ENCODE peak calls at places on chromosomes 7 and 10, in ten cellular contexts. W is upper lobe of right lung; X is PC-3; G is bronchial epithelial cell; T is GM13977; E is colonic mucosa; A is OCI-LY7; R is CD8-positive, alpha-beta T cell; P is GM06990; I is tibial nerve. Y is an unnamed sample.

GRCh38 chr7:151233111-151233701 is 923 bp downstream of the CHPF2 start:
- DNase-seq in W (peak), X (peak), G (peak), T (peak), E (no peak), A (peak), R (peak), P (peak), I (no peak), Y (peak)

GRCh38 chr7:30800785-30801252 is 29.6 kb downstream of the MINDY4 start:
- DNase-seq in W (no peak), X (peak), G (peak), T (peak), E (peak), A (peak), R (peak), P (no peak), I (peak), Y (peak)

GRCh38 chr10:6130851-6131470 is 42.1 kb downstream of the RBM17 start:
- DNase-seq in W (no peak), X (no peak), G (no peak), T (no peak), E (no peak), A (no peak), R (no peak), P (no peak), I (no peak), Y (no peak)

GRCh38 chr10:74227697-74228424 is 76.8 kb downstream of the ADK start:
- DNase-seq in W (no peak), X (peak), G (peak), T (no peak), E (no peak), A (peak), R (peak), P (no peak), I (no peak), Y (no peak)

GRCh38 chr10:88088441-88089340 is 225.3 kb downstream of the PTEN start:
- DNase-seq in W (no peak), X (no peak), G (peak), T (no peak), E (no peak), A (no peak), R (no peak), P (no peak), I (no peak), Y (no peak)

GRCh38 chr7:42805601-42806000 is 106.3 kb downstream of the C7orf25 start:
- DNase-seq in W (no peak), X (no peak), G (peak), T (no peak), E (no peak), A (no peak), R (no peak), P (no peak), I (no peak), Y (no peak)

GRCh38 chr7:46178685-46179084 is 257.6 kb upstream of the IGFBP3 start:
- DNase-seq in W (no peak), X (peak), G (peak), T (no peak), E (no peak), A (no peak), R (no peak), P (no peak), I (no peak), Y (no peak)

GRCh38 chr7:22338875-22339274 is 18.1 kb downstream of the RAPGEF5 start:
- DNase-seq in W (no peak), X (no peak), G (no peak), T (no peak), E (no peak), A (no peak), R (no peak), P (no peak), I (no peak), Y (no peak)

GRCh38 chr7:25968205-25968993 is 183.6 kb upstream of the NFE2L3 start:
- DNase-seq in W (no peak), X (no peak), G (no peak), T (peak), E (no peak), A (peak), R (no peak), P (peak), I (no peak), Y (peak)
- TF ChIP-seq CTCF in W (no peak), X (no peak), G (no peak), T (peak), E (no peak), A (no peak), R (no peak), P (peak), I (no peak), Y (no peak)

DNA sequence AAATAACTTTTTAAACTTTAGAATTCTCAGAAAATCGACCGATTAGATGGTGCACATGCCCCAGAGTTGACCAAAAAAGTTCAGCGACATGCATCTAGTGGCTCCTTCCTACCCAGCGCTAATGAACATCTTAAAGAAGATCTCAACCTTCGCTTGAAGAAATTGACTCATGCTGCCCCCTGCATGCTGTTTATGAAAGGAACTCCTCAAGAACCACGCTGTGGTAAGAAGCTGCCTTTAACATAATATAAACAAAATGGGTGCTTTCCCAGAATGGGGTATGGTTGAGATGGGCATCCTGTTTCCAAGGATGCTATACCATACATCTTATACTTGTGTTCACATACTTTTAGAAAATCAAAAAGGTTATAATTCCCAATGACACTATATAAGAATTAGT is 24.6 kb downstream of the GLRX3 start:
- DNase-seq in W (no peak), X (no peak), G (no peak), T (no peak), E (no peak), A (peak), R (no peak), P (no peak), I (no peak), Y (no peak)
- TF ChIP-seq CTCF in W (no peak), X (peak), G (no peak), T (peak), E (no peak), A (peak), R (no peak), P (peak), I (no peak), Y (no peak)

DNA sequence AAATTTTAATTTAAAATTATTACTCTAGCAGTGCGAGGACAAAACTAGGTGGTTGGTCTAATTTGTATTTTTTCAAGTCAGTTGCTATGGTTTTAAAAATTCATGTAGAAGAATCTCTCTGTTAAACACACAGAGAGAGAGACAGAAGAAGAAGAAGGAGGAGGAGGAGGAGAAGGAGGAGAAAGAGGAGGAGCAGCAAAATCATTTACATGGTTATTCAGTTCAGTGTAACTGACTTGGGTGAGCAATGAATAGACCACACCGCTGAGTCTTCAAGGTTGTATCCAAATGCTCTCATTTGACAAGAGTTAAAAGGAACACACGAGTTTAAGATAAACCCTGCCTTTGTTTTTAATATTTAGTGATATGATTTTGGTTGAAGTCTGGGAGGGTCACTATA is 131.1 kb downstream of the PDE1C start:
- DNase-seq in W (no peak), X (peak), G (no peak), T (no peak), E (no peak), A (no peak), R (no peak), P (no peak), I (no peak), Y (no peak)
- TF ChIP-seq CTCF in W (no peak), X (no peak), G (no peak), T (no peak), E (no peak), A (no peak), R (no peak), P (no peak), I (no peak), Y (no peak)

DNA sequence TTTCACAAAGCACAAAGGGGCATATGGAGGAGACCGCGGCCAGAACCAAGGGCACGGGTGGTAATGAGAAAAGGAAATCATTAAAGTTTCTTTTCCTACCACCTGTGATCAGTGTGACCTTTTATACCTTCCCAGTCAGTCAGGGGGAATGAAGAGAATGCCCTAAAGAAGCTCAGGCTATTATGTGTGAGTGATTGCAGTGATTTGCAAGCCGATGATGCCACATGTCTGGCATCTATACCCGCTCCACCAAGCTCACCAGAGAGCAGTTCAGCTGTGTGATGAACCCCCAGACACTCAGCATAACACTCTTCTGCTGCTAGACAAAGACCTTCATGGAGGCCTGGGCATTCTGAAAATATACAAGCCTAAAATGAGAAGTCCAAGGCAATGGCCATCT is 106.3 kb upstream of the AGK start:
- DNase-seq in W (no peak), X (no peak), G (no peak), T (no peak), E (no peak), A (no peak), R (no peak), P (no peak), I (no peak), Y (no peak)
- TF ChIP-seq CTCF in W (no peak), X (no peak), G (no peak), T (no peak), E (no peak), A (no peak), R (no peak), P (no peak), I (no peak), Y (no peak)

Y was measured in GM20000.